ENCODE peak calls at places on chromosomes 5 and 9, in six cellular contexts. R, Q, M, H, K and D are unnamed samples.

GRCh38 chr9:37936965-37937364 is 33.0 kb upstream of the SLC25A51 start:
- DNase-seq in R (no peak), K (no peak), Q (peak; percentile 67), M (no peak), H (no peak), D (no peak)

GRCh38 chr9:135023389-135023788 is 64.1 kb upstream of the OLFM1 start:
- DNase-seq in Q (no peak), H (no peak), R (no peak), M (no peak), K (no peak), D (no peak)

GRCh38 chr5:17232405-17232804 is 15.0 kb downstream of the BASP1 start:
- DNase-seq in H (no peak), M (no peak), K (no peak), Q (no peak), R (no peak), D (no peak)

GRCh38 chr5:168683247-168683926 is 104.2 kb upstream of the PANK3 start:
- DNase-seq in M (no peak), Q (no peak), R (no peak), H (no peak), K (peak; percentile 77), D (no peak)

GRCh38 chr5:75681125-75681830 is 36.0 kb downstream of the POC5 start:
- DNase-seq in K (peak; percentile 63), Q (no peak), M (no peak), R (no peak), H (no peak), D (no peak)

GRCh38 chr5:91133183-91133582 is 249.9 kb downstream of the ARRDC3 start:
- DNase-seq in K (no peak), R (no peak), M (no peak), H (no peak), Q (no peak), D (no peak)

GRCh38 chr5:36897616-36898015 is 21.0 kb downstream of the NIPBL start:
- DNase-seq in R (no peak), H (no peak), Q (no peak), K (no peak), M (no peak), D (no peak)

GRCh38 chr9:132588098-132588497 is 5.7 kb downstream of the BARHL1 start:
- DNase-seq in K (no peak), R (no peak), H (no peak), M (no peak), Q (no peak), D (no peak)

GRCh38 chr5:159786901-159787691 is 129.2 kb upstream of the ADRA1B start:
- DNase-seq in R (peak; percentile 58), M (no peak), H (peak; percentile 19), Q (no peak), K (no peak), D (no peak)

GRCh38 chr5:176851871-176852270 is 41.5 kb downstream of the UNC5A start:
- DNase-seq in R (no peak), K (no peak), Q (no peak), M (no peak), H (no peak), D (no peak)

GRCh38 chr5:139472410-139473030 is 1.7 kb downstream of the SMIM33 start:
- DNase-seq in H (no peak), K (no peak), R (no peak), Q (no peak), M (no peak), D (no peak)

GRCh38 chr5:132094393-132095076 is 20.9 kb downstream of the CSF2 start:
- DNase-seq in M (no peak), H (no peak), K (no peak), R (no peak), Q (no peak), D (no peak)

GRCh38 chr5:171312129-171312819 is 3.2 kb downstream of the TLX3 start:
- DNase-seq in H (no peak), Q (no peak), K (no peak), R (no peak), M (no peak), D (peak; percentile 70)

GRCh38 chr9:5838884-5839571 is 6.1 kb upstream of the ERMP1 start:
- DNase-seq in R (no peak), K (no peak), Q (no peak), M (no peak), H (peak; percentile 71), D (no peak)

GRCh38 chr5:180848265-180848664 is 12.8 kb downstream of the ZFP62 start:
- DNase-seq in R (no peak), K (no peak), H (no peak), Q (no peak), M (no peak), D (no peak)

GRCh38 chr5:180852510-180852909 is 8.6 kb downstream of the ZFP62 start:
- DNase-seq in H (no peak), K (no peak), M (no peak), R (no peak), Q (no peak), D (no peak)

GRCh38 chr5:180849827-180850226 is 11.2 kb downstream of the ZFP62 start:
- DNase-seq in H (no peak), M (no peak), Q (no peak), K (no peak), R (no peak), D (no peak)

GRCh38 chr5:180848878-180849277 is 12.2 kb downstream of the ZFP62 start:
- DNase-seq in H (no peak), M (no peak), K (no peak), R (no peak), Q (no peak), D (no peak)

DNA sequence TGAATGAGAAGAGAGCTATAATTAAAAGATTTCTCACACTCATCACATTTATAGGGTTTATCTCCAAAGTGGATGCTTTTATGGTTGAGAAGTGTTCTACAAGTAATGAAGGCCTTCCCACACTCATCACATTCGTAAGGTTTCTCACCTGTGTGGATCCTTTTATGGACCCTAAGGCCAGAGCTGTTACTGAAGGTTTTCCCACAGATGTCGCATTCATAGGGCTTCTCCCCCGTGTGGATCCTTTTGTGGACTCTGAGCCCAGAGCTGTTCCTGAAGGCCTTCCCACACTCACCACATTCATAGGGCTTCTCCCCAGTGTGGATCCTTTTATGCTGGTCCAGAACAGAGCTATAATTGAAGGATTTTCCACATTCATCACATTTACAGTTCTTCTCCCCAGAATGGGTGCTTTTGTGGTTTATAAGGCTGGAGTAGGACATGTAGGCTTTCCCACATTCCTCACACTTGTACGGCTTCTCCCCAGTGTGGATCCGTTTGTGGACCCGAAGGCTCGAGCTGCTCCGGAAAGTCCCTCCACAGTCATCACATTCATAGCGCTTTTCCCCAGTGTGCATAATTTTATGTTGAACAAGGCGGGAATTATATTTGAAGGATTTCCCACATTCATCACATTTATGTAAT is 10.5 kb downstream of the ZFP62 start:
- DNase-seq in Q (no peak), K (no peak), R (no peak), M (no peak), H (no peak), D (no peak)
- H3K9me3 ChIP-seq in Q (no peaks in the 10 kb centered on the region), K (peaks cover 31% of the 10 kb centered on the region), R (peaks cover 28% of the 10 kb centered on the region), M (peaks cover 25% of the 10 kb centered on the region), H (peaks cover 11% of the 10 kb centered on the region), D (peaks cover 24% of the 10 kb centered on the region)

GRCh38 chr5:6843821-6844220 is 130.6 kb downstream of the TENT4A start:
- DNase-seq in M (no peak), R (no peak), K (no peak), H (no peak), Q (no peak), D (no peak)

GRCh38 chr5:6850033-6850432 is 136.8 kb downstream of the TENT4A start:
- DNase-seq in M (no peak), H (no peak), R (no peak), Q (no peak), K (no peak), D (no peak)

GRCh38 chr5:6845856-6846255 is 132.6 kb downstream of the TENT4A start:
- DNase-seq in H (no peak), M (no peak), K (no peak), R (no peak), Q (no peak), D (no peak)

GRCh38 chr5:6847896-6848295 is 134.7 kb downstream of the TENT4A start:
- DNase-seq in R (no peak), M (no peak), Q (no peak), H (no peak), K (peak; percentile 53), D (no peak)

GRCh38 chr5:6849569-6849968 is 136.3 kb downstream of the TENT4A start:
- DNase-seq in K (peak; percentile 52), R (no peak), H (no peak), M (no peak), Q (no peak), D (no peak)
- H3K9me3 ChIP-seq in K (peaks cover 9% of the 10 kb centered on the region), R (no peaks in the 10 kb centered on the region), H (no peaks in the 10 kb centered on the region), M (no peaks in the 10 kb centered on the region), Q (no peaks in the 10 kb centered on the region), D (no peaks in the 10 kb centered on the region)

DNA sequence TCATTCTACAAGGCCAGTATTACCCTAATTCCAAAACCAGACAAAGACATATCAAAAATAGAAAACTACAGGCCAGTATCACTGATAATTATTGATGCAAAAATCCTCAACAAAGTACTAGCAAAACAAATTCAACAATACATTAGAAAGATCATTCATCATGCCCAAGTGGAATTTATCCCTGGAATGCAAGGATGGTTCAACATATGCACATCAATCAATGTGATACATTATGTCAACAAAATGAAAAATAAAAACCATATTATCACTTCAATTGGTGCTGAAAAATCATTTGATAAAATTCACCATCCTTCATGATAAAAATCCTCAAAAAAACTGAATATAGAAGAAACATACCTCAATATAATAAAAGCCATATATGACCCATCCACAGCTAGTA is 115.2 kb upstream of the SLC27A6 start:
- DNase-seq in H (no peak), Q (no peak), K (no peak), M (no peak), R (no peak), D (no peak)
- H3K9me3 ChIP-seq in H (peaks cover 7% of the 10 kb centered on the region), Q (peaks cover 3% of the 10 kb centered on the region), K (no peaks in the 10 kb centered on the region), M (no peaks in the 10 kb centered on the region), R (no peaks in the 10 kb centered on the region), D (peaks cover 6% of the 10 kb centered on the region)

GRCh38 chr5:141241496-141241895 is 3.7 kb upstream of the PCDHB15 start:
- DNase-seq in H (no peak), M (no peak), R (no peak), K (no peak), Q (no peak), D (no peak)
- H3K9me3 ChIP-seq in H (peaks cover 71% of the 10 kb centered on the region), M (peaks cover 20% of the 10 kb centered on the region), R (peaks cover 45% of the 10 kb centered on the region), K (peaks cover 50% of the 10 kb centered on the region), Q (peaks cover 61% of the 10 kb centered on the region), D (peaks cover 5% of the 10 kb centered on the region)